ENCODE peak calls at places on chromosomes 1 and 21, in four cellular contexts. G, K, J and V are unnamed samples.

GRCh38 chr1:209554761-209555611 is 28.5 kb upstream of the CAMK1G start:
- DNase-seq in K (no peak), G (no peak), J (no peak), V (no peak)

GRCh38 chr21:26945916-26946315 is 21.0 kb downstream of the ADAMTS5 start:
- DNase-seq in K (no peak), G (no peak), J (no peak), V (no peak)

GRCh38 chr1:18951818-18952391 is 4.6 kb downstream of the IFFO2 start:
- DNase-seq in K (peak), J (no peak), G (peak), V (no peak)

GRCh38 chr1:40745180-40745579 is 38.4 kb upstream of the KCNQ4 start:
- DNase-seq in J (no peak), K (no peak), G (no peak), V (no peak)

GRCh38 chr1:44568128-44568900 is 106.0 kb downstream of the TMEM53 start:
- DNase-seq in G (no peak), J (no peak), K (no peak), V (no peak)

GRCh38 chr1:79737193-79737592 is 730.7 kb upstream of the ADGRL4 start:
- DNase-seq in K (no peak), G (no peak), J (no peak), V (no peak)

GRCh38 chr1:16217061-16217785 is 4.8 kb upstream of the ARHGEF19 start:
- DNase-seq in G (peak), K (peak), J (peak), V (peak)

GRCh38 chr1:177912991-177913390 is 56.9 kb downstream of the SEC16B start:
- DNase-seq in G (no peak), K (peak), J (no peak), V (no peak)

GRCh38 chr1:27979151-27979858 is 19.5 kb downstream of the XKR8 start:
- DNase-seq in J (no peak), G (no peak), K (no peak), V (no peak)

GRCh38 chr1:27981146-27981545 is 21.4 kb downstream of the XKR8 start:
- DNase-seq in J (no peak), K (no peak), G (no peak), V (no peak)

GRCh38 chr1:27980216-27980820 is 20.5 kb downstream of the XKR8 start:
- DNase-seq in K (no peak), J (no peak), G (no peak), V (no peak)

GRCh38 chr1:27973771-27974452 is 14.1 kb downstream of the XKR8 start:
- DNase-seq in K (no peak), G (no peak), J (no peak), V (no peak)

GRCh38 chr1:27979859-27980201 is 20.1 kb downstream of the XKR8 start:
- DNase-seq in K (no peak), J (no peak), G (no peak), V (no peak)
- TF ChIP-seq CTCF in K (no peak), J (no peak), G (no peak), V (peak)

DNA sequence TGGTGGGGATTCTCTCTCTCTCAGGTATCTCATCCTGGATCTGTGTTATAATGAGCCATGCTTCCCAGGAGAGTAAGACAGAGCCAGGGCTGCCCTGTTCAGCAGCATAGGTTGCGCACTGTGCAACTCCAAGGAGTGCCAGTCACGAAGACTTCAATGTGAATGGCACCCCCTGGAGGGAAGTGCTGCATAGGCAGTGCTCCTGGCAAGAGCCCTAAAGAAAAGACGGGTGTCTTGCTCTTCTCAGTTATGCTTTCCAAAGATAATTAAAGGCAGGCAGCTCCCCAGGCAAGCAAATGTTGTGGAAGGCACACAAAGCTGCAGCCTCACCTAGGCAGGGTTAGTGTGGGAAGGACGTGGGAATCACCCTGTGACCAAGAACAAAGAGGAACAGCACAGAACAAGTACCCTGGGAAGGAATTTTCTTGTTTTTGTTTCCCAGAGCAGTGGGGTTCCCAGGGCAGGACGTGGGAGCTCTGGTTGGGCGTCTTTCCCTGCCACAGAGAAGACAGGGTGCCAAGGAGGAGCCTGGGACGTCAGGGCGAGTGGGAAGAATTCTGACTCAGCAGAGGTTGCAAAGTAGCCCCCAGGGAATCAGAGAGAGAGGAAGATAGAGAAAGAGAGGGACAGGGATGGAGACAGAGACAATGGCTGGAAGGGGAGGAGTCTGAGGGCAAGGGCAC is 120.9 kb downstream of the KCNN3 start:
- DNase-seq in J (no peak), K (no peak), G (no peak), V (no peak)
- TF ChIP-seq CTCF in J (no peak), K (no peak), G (peak), V (peak)

GRCh38 chr1:156742017-156742416 is 1.1 kb upstream of the MRPL24 start:
- DNase-seq in J (no peak), G (no peak), K (no peak), V (no peak)

GRCh38 chr1:156742801-156743200 is 1.9 kb upstream of the MRPL24 start:
- DNase-seq in K (no peak), J (peak), G (no peak), V (no peak)

GRCh38 chr1:156740307-156740678 is 595 bp downstream of the MRPL24 start:
- DNase-seq in J (no peak), G (no peak), K (no peak), V (no peak)

GRCh38 chr1:156741613-156741983 is 710 bp upstream of the MRPL24 start:
- DNase-seq in J (no peak), G (no peak), K (no peak), V (no peak)

DNA sequence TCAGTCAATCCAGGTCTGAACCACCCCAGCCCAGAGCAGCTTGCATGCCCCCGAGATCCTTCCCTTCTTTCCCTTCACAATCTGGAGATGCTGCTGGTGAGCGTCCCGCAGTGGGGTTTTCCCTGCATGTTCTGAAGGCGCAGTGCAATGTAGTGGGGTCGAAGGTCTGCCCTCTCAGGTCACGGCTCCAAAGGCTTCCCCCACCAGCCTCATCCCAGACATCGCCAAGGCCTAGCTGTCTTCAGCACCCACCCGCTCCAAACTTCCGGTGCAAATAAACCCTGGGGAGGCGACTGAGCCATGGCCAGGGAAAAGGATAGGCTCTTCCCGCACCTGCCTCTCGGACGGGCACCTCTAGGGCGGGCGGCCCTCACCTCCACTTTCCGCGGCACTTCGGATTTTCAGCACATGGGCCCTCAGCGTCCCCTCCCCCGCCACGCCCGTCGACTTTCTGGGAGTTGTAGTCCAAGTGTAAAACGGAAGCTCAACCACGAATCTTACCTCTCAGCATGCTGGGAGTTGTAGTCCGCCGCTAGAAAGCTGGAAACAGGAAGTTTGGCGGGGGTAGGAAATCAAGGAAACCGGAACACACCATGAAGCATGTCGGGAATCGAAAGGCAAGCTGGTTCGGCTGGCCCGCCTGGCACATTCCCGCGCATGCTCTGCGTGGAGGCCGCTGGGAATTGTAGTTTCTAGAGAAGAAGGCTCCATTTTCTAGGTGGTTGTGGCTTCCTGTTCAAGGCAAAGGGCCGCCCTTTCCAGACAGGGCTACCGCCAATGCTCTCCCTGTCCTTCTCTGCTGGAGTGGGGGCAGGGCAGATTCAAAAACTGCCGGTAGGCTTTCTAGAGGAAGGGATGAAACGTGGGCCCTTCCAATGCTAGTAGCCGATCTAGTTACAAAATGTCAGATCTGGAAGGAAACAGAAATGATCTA is at the start of gene MRPL24:
- DNase-seq in J (peak), G (peak), K (peak), V (no peak)
- TF ChIP-seq CTCF in J (no peak), G (no peak), K (no peak), V (no peak)

DNA sequence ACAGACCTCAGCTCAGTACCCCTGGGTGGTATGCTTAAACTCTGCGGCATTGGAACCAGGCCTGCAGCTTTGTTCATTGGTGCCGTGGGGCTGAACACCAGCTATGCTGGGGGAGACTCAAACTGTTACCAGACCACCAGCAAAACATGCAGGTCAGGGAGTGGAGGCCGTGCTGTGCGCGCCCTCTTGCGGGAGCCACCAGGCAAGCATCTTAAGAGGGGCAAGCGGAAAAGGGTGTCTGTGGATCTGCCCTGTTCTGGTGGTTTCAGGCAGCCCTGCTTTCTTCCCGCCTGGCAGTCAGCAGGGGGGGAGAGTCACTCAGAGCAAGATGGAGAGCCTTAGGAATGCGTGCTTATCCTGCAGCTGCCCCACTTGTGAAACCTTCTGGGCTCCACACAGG is 276.9 kb upstream of the ZRANB2 start:
- DNase-seq in K (no peak), G (no peak), J (peak), V (no peak)
- TF ChIP-seq CTCF in K (no peak), G (no peak), J (no peak), V (no peak)

GRCh38 chr1:53553734-53554509 is 94.7 kb downstream of the DMRTB1 start:
- DNase-seq in K (peak), G (no peak), J (peak), V (peak)
- TF ChIP-seq CTCF in K (no peak), G (no peak), J (no peak), V (no peak)

GRCh38 chr1:191358724-191359123 is 799.5 kb upstream of the RGS18 start:
- DNase-seq in G (no peak), K (no peak), J (no peak), V (no peak)
- TF ChIP-seq CTCF in G (no peak), K (no peak), J (no peak), V (no peak)

DNA sequence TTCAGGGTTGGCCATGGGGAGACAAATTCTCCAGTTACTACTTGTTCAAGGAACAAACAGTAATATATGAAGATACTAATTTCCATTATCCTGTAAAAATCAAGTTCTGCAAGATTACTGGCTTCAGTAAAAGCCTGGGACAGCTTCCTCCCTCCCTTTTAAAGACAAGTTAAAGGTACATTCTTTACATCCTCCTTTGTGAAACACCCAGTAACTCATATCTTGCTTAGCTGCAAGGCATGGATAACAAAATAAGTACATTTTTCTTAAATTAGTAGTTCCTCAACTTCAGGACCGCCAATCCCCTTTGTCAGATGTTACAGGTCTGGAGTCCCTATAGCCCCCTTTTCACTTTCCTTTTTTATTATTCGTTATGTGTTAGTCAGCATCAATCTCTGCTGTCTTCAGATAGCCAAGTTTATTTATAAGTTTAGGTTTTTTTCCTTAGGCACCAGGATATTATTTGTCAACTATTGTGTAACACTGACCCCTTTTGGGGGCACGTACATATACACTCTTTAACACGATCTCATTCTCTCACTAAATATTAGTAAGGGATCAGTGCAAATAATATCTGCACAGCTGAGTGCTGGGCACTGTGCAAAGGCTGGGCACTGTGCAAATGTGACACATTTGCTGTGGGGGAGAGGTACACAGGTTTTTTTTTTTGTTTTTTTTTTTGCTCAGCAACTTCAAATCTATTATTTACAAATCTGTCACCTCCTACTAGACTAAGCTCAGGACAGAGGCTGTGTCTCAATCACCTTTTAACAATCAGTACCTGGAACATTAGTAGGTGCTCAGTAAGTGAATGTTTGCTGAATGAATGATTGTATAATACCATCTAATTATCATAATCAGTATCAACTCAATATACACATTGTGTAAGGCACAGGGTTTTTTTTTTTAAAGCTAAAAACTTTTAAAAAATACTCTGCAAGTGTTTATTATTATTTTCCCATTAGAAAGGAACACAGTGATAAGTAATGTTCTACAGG is 9.6 kb downstream of the ERRFI1 start:
- DNase-seq in J (no peak), K (no peak), G (no peak), V (no peak)
- TF ChIP-seq CTCF in J (no peak), K (no peak), G (no peak), V (peak)

GRCh38 chr1:248824701-248825100 is 1.0 kb downstream of the SH3BP5L start:
- DNase-seq in G (no peak), J (peak), K (no peak), V (no peak)

GRCh38 chr1:248825573-248825908 is 174 bp downstream of the SH3BP5L start:
- DNase-seq in G (no peak), J (no peak), K (no peak), V (no peak)

GRCh38 chr1:248825136-248825535 is 579 bp downstream of the SH3BP5L start:
- DNase-seq in G (no peak), K (no peak), J (peak), V (no peak)

GRCh38 chr1:248824301-248824700 is 1.4 kb downstream of the SH3BP5L start:
- DNase-seq in J (no peak), G (no peak), K (no peak), V (no peak)

DNA sequence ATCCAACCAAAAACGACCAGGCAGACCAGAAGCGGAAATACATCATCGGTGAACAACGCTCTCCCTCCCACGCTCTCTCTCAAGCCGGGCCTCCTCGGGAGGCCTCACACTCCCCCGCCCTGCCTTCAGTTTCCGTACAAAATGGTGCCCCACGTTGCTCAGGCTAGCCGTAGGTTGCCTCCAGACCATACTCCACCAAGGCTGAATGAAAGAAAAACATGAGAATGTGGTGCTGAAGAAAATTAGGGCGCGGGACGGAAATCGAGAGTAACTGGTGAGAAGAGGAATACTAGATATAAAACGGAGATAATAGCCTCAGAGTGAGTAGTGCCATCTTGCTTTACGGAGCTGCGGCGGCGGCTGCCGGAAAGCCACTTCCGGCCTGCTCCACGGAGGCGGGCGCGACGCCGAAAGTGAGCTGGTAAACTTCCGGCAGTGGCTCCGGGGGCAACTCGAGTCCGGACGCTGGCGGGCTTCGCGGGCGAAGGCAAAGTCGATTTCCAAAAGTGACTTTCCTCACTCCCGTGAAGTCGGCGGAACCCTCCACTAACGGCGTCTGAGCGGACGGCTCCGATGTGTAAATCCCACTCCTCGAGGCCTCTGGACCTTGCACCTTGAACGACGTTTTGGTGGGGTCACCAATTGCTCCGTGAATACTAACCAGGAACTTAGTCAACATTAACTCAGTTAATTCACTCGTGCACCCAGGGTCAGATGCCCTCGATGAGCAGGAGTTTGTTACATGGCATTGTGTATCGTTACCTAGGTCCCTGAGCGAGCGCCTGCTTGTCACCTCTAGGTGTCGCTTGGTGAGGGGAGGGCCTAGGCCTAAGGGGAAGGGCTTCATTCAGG is at the start of gene SH3BP5L:
- DNase-seq in J (peak), G (peak), K (peak), V (no peak)
- TF ChIP-seq CTCF in J (peak), G (peak), K (peak), V (peak)

DNA sequence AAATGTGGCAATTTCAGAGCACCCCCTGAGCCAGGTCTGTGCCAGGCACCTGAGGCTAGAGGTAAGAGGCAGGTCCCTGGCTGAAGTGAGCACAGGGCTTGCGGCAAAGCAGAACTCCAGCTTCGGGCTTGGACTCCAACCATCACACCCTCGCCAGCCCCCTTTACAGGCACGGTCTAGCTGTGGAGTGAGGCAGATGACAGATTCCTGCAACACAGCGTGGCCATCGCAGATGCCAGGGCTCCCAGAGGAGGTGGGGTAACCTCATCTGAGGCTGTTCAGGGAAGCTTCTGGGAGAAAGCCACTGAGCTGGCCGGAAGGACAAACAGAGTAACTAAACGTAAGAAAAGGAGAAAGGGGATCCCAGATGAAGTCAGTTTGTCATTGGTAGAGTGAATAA is 55.6 kb upstream of the CASZ1 start:
- DNase-seq in K (no peak), J (no peak), G (no peak), V (no peak)
- TF ChIP-seq CTCF in K (no peak), J (no peak), G (no peak), V (no peak)